ENCODE peak calls at places on chromosomes 4 and X, in ten cellular contexts. Q, H, P, G, E, A, N, T, O and V are unnamed samples. For H3K4me1, the result is how much of the 10 kb centered on the place peaks cover.

GRCh38 chr4:112361181-112361791 is 64.1 kb downstream of the ALPK1 start:
- DNase-seq in Q (no peak), G (peak), H (peak), O (no peak), A (peak), E (peak), N (no peak), P (peak), T (no peak), V (no peak)

GRCh38 chr4:126778348-126778747 is 854.4 kb upstream of the INTU start:
- DNase-seq in T (peak), Q (no peak), O (no peak), A (no peak), H (no peak), G (no peak), N (no peak), E (no peak), P (no peak), V (no peak)

GRCh38 chr4:128220286-128221235 is 67.1 kb downstream of the PGRMC2 start:
- DNase-seq in N (no peak), E (peak), A (no peak), T (peak), H (peak), G (no peak), Q (no peak), P (peak), O (no peak), V (no peak)

GRCh38 chr4:123121241-123121907 is 199.0 kb upstream of the NUDT6 start:
- DNase-seq in H (no peak), N (no peak), P (peak), Q (no peak), G (no peak), E (no peak), A (no peak), O (no peak), T (peak), V (no peak)

GRCh38 chr4:39410415-39410814 is 3.7 kb downstream of the KLB start:
- DNase-seq in O (no peak), A (no peak), Q (no peak), P (peak), G (no peak), E (no peak), N (no peak), T (no peak), H (no peak), V (no peak)

GRCh38 chr4:159944477-159944876 is 841.6 kb downstream of the RAPGEF2 start:
- DNase-seq in N (no peak), G (no peak), H (no peak), E (no peak), A (peak), O (no peak), P (no peak), Q (no peak), T (no peak), V (no peak)

GRCh38 chr4:81723927-81724587 is 252.3 kb upstream of the RASGEF1B start:
- DNase-seq in T (no peak), A (no peak), Q (no peak), P (no peak), O (no peak), N (no peak), G (no peak), E (peak), H (no peak), V (peak)

GRCh38 chrX:136646602-136647239 is 1.2 kb upstream of the CD40LG start:
- DNase-seq in N (no peak), P (no peak), G (no peak), O (no peak), T (no peak), A (no peak), H (no peak), Q (no peak), E (no peak), V (no peak)

GRCh38 chrX:121000589-121000988 is 15.0 kb upstream of the CT47A1 start:
- DNase-seq in A (peak), T (no peak), N (no peak), E (no peak), G (no peak), O (no peak), Q (no peak), H (peak), P (peak), V (no peak)

GRCh38 chrX:52015794-52016193 is 53.2 kb downstream of the MAGED4B start:
- DNase-seq in O (no peak), G (no peak), T (no peak), N (no peak), A (no peak), P (no peak), H (peak), Q (no peak), E (no peak), V (no peak)

GRCh38 chrX:140817943-140818342 is 108.4 kb downstream of the LINC00632 start:
- DNase-seq in H (peak), P (peak), T (peak), A (peak), Q (no peak), N (no peak), O (no peak), G (no peak), E (no peak), V (no peak)

GRCh38 chr4:57190651-57191481 is 80.7 kb upstream of the IGFBP7 start:
- DNase-seq in N (no peak), E (peak), Q (no peak), P (peak), O (no peak), H (peak), G (peak), A (peak), T (peak), V (peak)

GRCh38 chrX:39640866-39641265 is 456.9 kb downstream of the BCOR start:
- DNase-seq in H (no peak), P (no peak), Q (no peak), G (no peak), A (no peak), N (no peak), E (no peak), O (no peak), T (no peak), V (no peak)

GRCh38 chr4:39970559-39971270 is 7.0 kb downstream of the PDS5A start:
- DNase-seq in G (peak), N (no peak), Q (peak), H (peak), O (no peak), P (peak), A (peak), E (no peak), T (no peak), V (no peak)

GRCh38 chr4:170990989-170991589 is 822.1 kb upstream of the GALNTL6 start:
- DNase-seq in T (peak), O (no peak), G (peak), E (peak), Q (no peak), P (peak), N (no peak), H (peak), A (peak), V (no peak)

GRCh38 chrX:10450229-10450958 is 170.0 kb downstream of the MID1 start:
- DNase-seq in Q (no peak), H (no peak), E (no peak), A (no peak), G (no peak), T (peak), P (no peak), O (no peak), N (no peak), V (no peak)

GRCh38 chr4:137267024-137267423 is 265.3 kb downstream of the PCDH18 start:
- DNase-seq in N (no peak), G (no peak), H (no peak), E (no peak), T (no peak), P (no peak), O (no peak), A (no peak), Q (no peak), V (no peak)

GRCh38 chr4:61094854-61095598 is 105.1 kb upstream of the ADGRL3 start:
- DNase-seq in P (no peak), N (no peak), E (no peak), G (no peak), A (no peak), H (no peak), O (no peak), T (peak), Q (no peak), V (no peak)

GRCh38 chrX:39144965-39145364 is 343.7 kb downstream of the MID1IP1 start:
- DNase-seq in N (no peak), T (no peak), G (no peak), A (no peak), H (no peak), Q (no peak), E (no peak), P (no peak), O (no peak), V (no peak)

GRCh38 chr4:40731792-40732245 is 17.9 kb upstream of the NSUN7 start:
- DNase-seq in O (peak), E (peak), Q (peak), G (no peak), P (no peak), A (no peak), T (peak), H (no peak), N (no peak), V (peak)

GRCh38 chrX:41332408-41332987 is 1.5 kb upstream of the DDX3X start:
- DNase-seq in O (peak), N (no peak), T (no peak), G (no peak), A (no peak), P (peak), Q (no peak), H (peak), E (no peak), V (peak)

GRCh38 chrX:42530027-42530426 is 247.9 kb downstream of the PPP1R2C start:
- DNase-seq in O (no peak), E (peak), A (no peak), T (peak), H (peak), Q (no peak), G (peak), N (no peak), P (no peak), V (no peak)

GRCh38 chr4:1603413-1604135 is 80.5 kb downstream of the FAM53A start:
- DNase-seq in T (no peak), A (no peak), O (no peak), P (no peak), H (no peak), G (no peak), Q (peak), E (no peak), N (peak), V (no peak)

GRCh38 chr4:76892601-76893000 is 5.3 kb downstream of the SOWAHB start:
- DNase-seq in A (no peak), T (no peak), N (no peak), P (no peak), Q (no peak), H (no peak), O (no peak), E (peak), G (no peak), V (no peak)

GRCh38 chrX:23667239-23668177 is at the start of gene PRDX4:
- DNase-seq in E (peak), N (peak), A (peak), O (peak), P (peak), T (peak), Q (peak), H (peak), G (peak), V (peak)

GRCh38 chr4:13793020-13793710 is 165.6 kb upstream of the BOD1L1 start:
- DNase-seq in O (no peak), A (no peak), E (no peak), G (no peak), P (no peak), Q (no peak), T (no peak), H (no peak), N (no peak), V (no peak)

GRCh38 chr4:26131053-26131452 is 189.8 kb upstream of the RBPJ start:
- DNase-seq in P (no peak), G (no peak), O (no peak), H (no peak), A (no peak), E (no peak), N (peak), T (no peak), Q (no peak), V (no peak)

GRCh38 chr4:169229571-169230028 is 41.2 kb downstream of the SH3RF1 start:
- DNase-seq in G (no peak), P (peak), E (no peak), N (no peak), O (no peak), H (no peak), Q (no peak), A (no peak), T (peak), V (no peak)

GRCh38 chr4:10077492-10078335 is 38.9 kb downstream of the WDR1 start:
- DNase-seq in N (no peak), G (peak), H (no peak), Q (peak), P (no peak), A (no peak), E (no peak), T (no peak), O (peak), V (no peak)

GRCh38 chr4:11079171-11079570 is 349.5 kb downstream of the HS3ST1 start:
- DNase-seq in H (no peak), P (no peak), Q (no peak), G (no peak), O (no peak), T (no peak), N (no peak), A (no peak), E (no peak), V (no peak)

GRCh38 chrX:3144651-3145050 is 103.4 kb downstream of the ARSF start:
- DNase-seq in O (no peak), E (no peak), T (no peak), H (no peak), A (no peak), G (no peak), N (no peak), P (no peak), Q (no peak), V (no peak)

GRCh38 chrX:103362504-103362903 is 6.2 kb downstream of the TCEAL9 start:
- DNase-seq in O (no peak), P (peak), H (peak), Q (no peak), E (peak), A (no peak), G (no peak), N (no peak), T (peak), V (no peak)

GRCh38 chrX:39749135-39749534 is 348.6 kb downstream of the BCOR start:
- DNase-seq in Q (no peak), H (no peak), N (no peak), E (no peak), G (no peak), A (no peak), O (no peak), P (no peak), T (no peak), V (no peak)

GRCh38 chr4:144894525-144894924 is 203.5 kb downstream of the ANAPC10 start:
- DNase-seq in P (no peak), N (no peak), Q (no peak), H (no peak), A (no peak), E (no peak), G (no peak), T (peak), O (no peak), V (peak)

GRCh38 chr4:98609946-98610345 is 48.5 kb downstream of the TSPAN5 start:
- DNase-seq in H (no peak), Q (no peak), O (no peak), N (no peak), P (no peak), G (no peak), E (no peak), A (peak), T (no peak), V (no peak)

GRCh38 chr4:98608343-98608742 is 50.1 kb downstream of the TSPAN5 start:
- DNase-seq in P (no peak), N (no peak), A (no peak), G (peak), T (no peak), Q (no peak), O (no peak), E (no peak), H (no peak), V (no peak)

GRCh38 chr4:98611649-98612317 is 46.6 kb downstream of the TSPAN5 start:
- DNase-seq in E (no peak), A (no peak), O (no peak), H (no peak), G (no peak), N (no peak), T (no peak), Q (no peak), P (no peak), V (no peak)

GRCh38 chr4:98612318-98613250 is 45.8 kb downstream of the TSPAN5 start:
- DNase-seq in G (peak), H (peak), P (no peak), A (peak), O (no peak), T (no peak), E (no peak), Q (no peak), N (no peak), V (no peak)

GRCh38 chr4:98610926-98611325 is 47.5 kb downstream of the TSPAN5 start:
- DNase-seq in P (no peak), A (no peak), H (no peak), T (no peak), G (no peak), N (no peak), Q (no peak), O (no peak), E (no peak), V (no peak)
- H3K4me1 ChIP-seq in P (under half), A (half or more), H (half or more), T (under half), G (under half), N (under half), Q (under half), O (under half), E (under half), V (under half)

GRCh38 chrX:110212299-110212698 is 105.6 kb downstream of the AMMECR1 start:
- DNase-seq in H (peak), A (no peak), G (no peak), O (no peak), T (peak), Q (no peak), N (no peak), E (no peak), P (peak), V (no peak)
- H3K27ac ChIP-seq in H (no peak), A (no peak), G (no peak), O (no peak), T (no peak), Q (no peak), N (no peak), E (no peak), P (peak), V (no peak)

GRCh38 chrX:154353172-154353843 is 21.1 kb downstream of the FLNA start:
- DNase-seq in O (peak), Q (peak), G (no peak), H (no peak), T (no peak), E (no peak), P (peak), A (no peak), N (no peak), V (no peak)

GRCh38 chrX:154352012-154352401 is 22.4 kb downstream of the FLNA start:
- DNase-seq in E (no peak), P (no peak), A (no peak), Q (peak), O (no peak), T (no peak), H (no peak), N (no peak), G (no peak), V (peak)

GRCh38 chrX:154354013-154354412 is 20.4 kb downstream of the FLNA start:
- DNase-seq in E (no peak), O (peak), P (peak), A (no peak), G (no peak), H (no peak), N (peak), T (no peak), Q (peak), V (no peak)

GRCh38 chrX:154351183-154352011 is 23.0 kb downstream of the FLNA start:
- DNase-seq in P (peak), O (no peak), N (peak), Q (peak), E (peak), G (no peak), A (no peak), H (no peak), T (no peak), V (peak)

GRCh38 chrX:154352466-154352865 is 22.0 kb downstream of the FLNA start:
- DNase-seq in A (no peak), O (no peak), H (no peak), G (no peak), Q (peak), E (no peak), P (peak), T (no peak), N (peak), V (no peak)
- H3K4me1 ChIP-seq in A (under half), O (under half), H (under half), G (under half), Q (under half), E (under half), P (half or more), T (under half), N (half or more), V (under half)

GRCh38 chr4:119031218-119031617 is 104.4 kb upstream of the MYOZ2 start:
- DNase-seq in G (no peak), O (no peak), E (no peak), T (no peak), N (no peak), Q (peak), H (no peak), P (no peak), A (no peak), V (no peak)

GRCh38 chr4:119027815-119028214 is 107.8 kb upstream of the MYOZ2 start:
- DNase-seq in H (no peak), G (no peak), N (no peak), T (no peak), Q (no peak), E (no peak), A (no peak), P (no peak), O (no peak), V (no peak)

GRCh38 chr4:119030536-119030890 is 105.1 kb upstream of the MYOZ2 start:
- DNase-seq in G (no peak), Q (no peak), P (no peak), H (no peak), O (no peak), A (no peak), N (no peak), E (no peak), T (no peak), V (no peak)

GRCh38 chr4:119028296-119028695 is 107.3 kb upstream of the MYOZ2 start:
- DNase-seq in Q (no peak), N (no peak), O (no peak), P (no peak), A (no peak), T (no peak), G (no peak), E (no peak), H (no peak), V (no peak)

GRCh38 chr4:119029847-119030535 is 105.6 kb upstream of the MYOZ2 start:
- DNase-seq in E (no peak), P (no peak), Q (no peak), O (no peak), N (no peak), H (no peak), G (no peak), T (no peak), A (no peak), V (no peak)
- H3K27ac ChIP-seq in E (no peak), P (no peak), Q (no peak), O (no peak), N (no peak), H (no peak), G (no peak), T (no peak), A (no peak), V (peak)

GRCh38 chrX:45799576-45799975 is 598.9 kb upstream of the DIPK2B start:
- DNase-seq in P (no peak), O (no peak), T (no peak), A (no peak), G (no peak), H (no peak), Q (no peak), N (no peak), E (peak), V (no peak)

GRCh38 chrX:45794323-45794994 is 593.8 kb upstream of the DIPK2B start:
- DNase-seq in A (no peak), T (no peak), Q (no peak), O (no peak), P (no peak), H (no peak), N (no peak), E (no peak), G (no peak), V (no peak)

GRCh38 chrX:45794995-45795337 is 594.3 kb upstream of the DIPK2B start:
- DNase-seq in A (no peak), G (no peak), O (no peak), Q (no peak), H (no peak), E (no peak), N (no peak), T (no peak), P (no peak), V (no peak)

GRCh38 chrX:45795546-45795945 is 594.9 kb upstream of the DIPK2B start:
- DNase-seq in G (no peak), A (no peak), P (no peak), O (no peak), N (no peak), E (no peak), Q (no peak), H (no peak), T (no peak), V (no peak)
- H3K4me1 ChIP-seq in G (under half), A (under half), P (half or more), O (under half), N (under half), E (under half), Q (under half), H (half or more), T (under half), V (under half)

DNA sequence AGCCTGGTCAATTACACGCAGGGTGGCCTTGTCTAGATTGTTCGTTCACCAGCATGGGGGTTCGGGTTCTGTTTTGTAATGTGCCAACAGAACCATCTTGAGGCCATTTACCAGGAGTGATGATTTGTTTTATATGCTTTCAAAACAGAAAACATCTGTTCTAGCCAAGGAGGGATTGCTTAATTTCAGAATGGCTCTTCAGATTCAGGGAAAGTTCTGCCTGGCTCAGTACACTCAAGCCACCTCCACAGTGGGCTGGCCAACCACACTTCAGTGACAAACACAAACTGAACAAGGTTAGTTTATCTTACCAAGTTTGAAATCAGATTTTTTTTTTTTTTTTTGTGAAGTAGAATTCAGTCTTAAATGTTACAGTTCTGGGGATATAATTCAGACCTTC is 23.2 kb downstream of the SMS start:
- DNase-seq in T (peak), A (no peak), Q (no peak), O (no peak), N (no peak), E (no peak), H (no peak), P (no peak), G (no peak), V (no peak)
- H3K27ac ChIP-seq in T (no peak), A (no peak), Q (peak), O (peak), N (no peak), E (no peak), H (no peak), P (no peak), G (no peak), V (no peak)